ENCODE peak calls at places on chromosomes 6 and 20, in six cellular contexts. N, V, U, J, X and O are unnamed samples.

GRCh38 chr20:52192296-52193007 is 873 bp upstream of the ZFP64 start:
- DNase-seq in X (peak; percentile 56), J (peak; percentile 3), N (no peak), U (peak; percentile 45), V (no peak), O (no peak)

GRCh38 chr6:168625602-168626001 is 184.6 kb downstream of the SMOC2 start:
- DNase-seq in V (no peak), U (no peak), J (no peak), N (no peak), X (no peak), O (no peak)

GRCh38 chr6:783966-784365 is 91.0 kb upstream of the EXOC2 start:
- DNase-seq in V (no peak), J (no peak), X (no peak), U (no peak), N (no peak), O (no peak)

GRCh38 chr20:1861347-1861987 is 33.7 kb upstream of the SIRPA start:
- DNase-seq in J (no peak), U (no peak), N (no peak), V (no peak), X (no peak), O (no peak)

GRCh38 chr6:162149786-162150185 is 577.8 kb downstream of the PRKN start:
- DNase-seq in X (no peak), J (no peak), U (no peak), V (no peak), N (no peak), O (no peak)

GRCh38 chr6:106600329-106600728 is 29.0 kb downstream of the RTN4IP1 start:
- DNase-seq in N (no peak), X (no peak), U (no peak), J (no peak), V (no peak), O (no peak)

GRCh38 chr6:160667854-160668481 is 3.9 kb upstream of the LPA start:
- DNase-seq in J (peak; percentile 36), V (no peak), X (peak; percentile 44), N (no peak), U (no peak), O (no peak)

GRCh38 chr6:75326557-75327258 is 42.1 kb upstream of the TMEM30A start:
- DNase-seq in V (no peak), N (peak; percentile 40), J (no peak), X (no peak), U (no peak), O (peak; percentile 24)

GRCh38 chr6:142885182-142885867 is 59.7 kb downstream of the HIVEP2 start:
- DNase-seq in X (peak; percentile 64), U (no peak), N (peak; percentile 91), V (no peak), J (peak; percentile 38), O (peak; percentile 96)

GRCh38 chr6:86045038-86045437 is 402.4 kb upstream of the SYNCRIP start:
- DNase-seq in X (no peak), N (no peak), V (no peak), J (no peak), U (no peak), O (no peak)

GRCh38 chr20:60680554-60680953 is 571.5 kb upstream of the CDH4 start:
- DNase-seq in J (no peak), N (no peak), X (no peak), U (no peak), V (no peak), O (no peak)

GRCh38 chr20:32674362-32674789 is 635 bp upstream of the C20orf203 start:
- DNase-seq in U (no peak), J (no peak), N (peak; percentile 34), V (no peak), X (peak; percentile 77), O (no peak)
- H3K4me3 ChIP-seq in U (no peak overlapping the region), J (no peak overlapping the region), N (no peak overlapping the region), V (no peak overlapping the region), X (no peak overlapping the region), O (no peak overlapping the region)

GRCh38 chr6:164561656-164562055 is 747.7 kb downstream of the C6orf118 start:
- DNase-seq in V (no peak), X (no peak), U (no peak), J (no peak), N (no peak), O (no peak)
- H3K4me3 ChIP-seq in V (no peak overlapping the region), X (no peak overlapping the region), U (no peak overlapping the region), J (no peak overlapping the region), N (no peak overlapping the region), O (no peak overlapping the region)

GRCh38 chr6:107740496-107741190 is 83.5 kb downstream of the SCML4 start:
- DNase-seq in U (no peak), V (no peak), N (peak; percentile 3), X (no peak), J (no peak), O (no peak)

GRCh38 chr6:107743311-107743710 is 80.8 kb downstream of the SCML4 start:
- DNase-seq in J (no peak), X (no peak), N (no peak), V (no peak), U (no peak), O (no peak)

GRCh38 chr6:107737397-107737793 is 86.7 kb downstream of the SCML4 start:
- DNase-seq in J (no peak), V (no peak), X (no peak), N (no peak), U (no peak), O (no peak)

GRCh38 chr6:107744927-107745326 is 79.2 kb downstream of the SCML4 start:
- DNase-seq in J (no peak), V (no peak), X (no peak), N (no peak), U (no peak), O (no peak)

GRCh38 chr6:107741191-107741680 is 82.9 kb downstream of the SCML4 start:
- DNase-seq in X (no peak), J (no peak), U (no peak), V (no peak), N (no peak), O (no peak)
- H3K4me3 ChIP-seq in X (no peak overlapping the region), J (no peak overlapping the region), U (no peak overlapping the region), V (no peak overlapping the region), N (peak overlapping the region; percentile 34), O (no peak overlapping the region)

GRCh38 chr20:49985157-49985556 is 2.4 kb downstream of the SNAI1 start:
- DNase-seq in U (no peak), J (no peak), V (no peak), X (no peak), N (no peak), O (no peak)
- H3K4me3 ChIP-seq in U (peak overlapping the region; percentile 70), J (no peak overlapping the region), V (peak overlapping the region; percentile 54), X (peak overlapping the region; percentile 99), N (peak overlapping the region; percentile 93), O (peak overlapping the region; percentile 79)

GRCh38 chr6:6005467-6006427 is 978 bp downstream of the NRN1 start:
- DNase-seq in U (no peak), X (peak; percentile 40), N (no peak), J (no peak), V (no peak), O (no peak)
- H3K4me3 ChIP-seq in U (peak overlapping the region; percentile 64), X (peak overlapping the region; percentile 88), N (peak overlapping the region; percentile 28), J (no peak overlapping the region), V (peak overlapping the region; percentile 69), O (peak overlapping the region; percentile 61)